ENCODE peak calls at places on chromosomes 2 and 18, in seven cellular contexts. B is HCT116, U is SK-N-SH, V is K562, O is H1, R is HepG2, L is GM12878. P is an unnamed sample.

GRCh38 chr2:104654813-104655212 is 199.1 kb upstream of the POU3F3 start:
- DNase-seq in B (no peak), L (no peak), O (no peak), R (no peak), U (peak; percentile 87), V (no peak), P (no peak)

GRCh38 chr18:341102-341501 is 73.3 kb upstream of the THOC1 start:
- DNase-seq in O (no peak), R (no peak), U (no peak), V (no peak), B (no peak), L (no peak), P (no peak)

GRCh38 chr2:215664847-215665525 is 229.1 kb upstream of the FN1 start:
- DNase-seq in B (peak; percentile 31), U (no peak), O (no peak), V (peak; percentile 20), L (peak; percentile 63), R (peak; percentile 41), P (no peak)

GRCh38 chr2:162114291-162114690 is 37.8 kb downstream of the GCG start:
- DNase-seq in B (no peak), L (no peak), O (no peak), R (no peak), V (no peak), U (no peak), P (no peak)

GRCh38 chr2:139122711-139123158 is 342.5 kb upstream of the NXPH2 start:
- DNase-seq in B (peak; percentile 80), R (no peak), L (no peak), O (no peak), V (no peak), U (no peak), P (no peak)

GRCh38 chr2:217286833-217287232 is 427.0 kb upstream of the TNP1 start:
- DNase-seq in O (no peak), R (no peak), B (no peak), L (no peak), U (no peak), V (no peak), P (no peak)

GRCh38 chr2:218323526-218324472 is 31.5 kb upstream of the TMBIM1 start:
- DNase-seq in O (peak; percentile 73), B (no peak), L (no peak), V (no peak), U (no peak), R (peak; percentile 66), P (peak; percentile 42)

GRCh38 chr2:196380098-196380497 is 208.7 kb upstream of the STK17B start:
- DNase-seq in O (no peak), B (no peak), L (no peak), R (no peak), U (no peak), V (no peak), P (no peak)

GRCh38 chr18:23578891-23579653 is 7.2 kb downstream of the NPC1 start:
- DNase-seq in O (no peak), U (no peak), V (no peak), B (no peak), L (no peak), R (no peak), P (no peak)

GRCh38 chr2:159139216-159139933 is 147.1 kb downstream of the WDSUB1 start:
- DNase-seq in U (no peak), L (no peak), B (no peak), V (no peak), R (no peak), O (no peak), P (no peak)

GRCh38 chr2:58427572-58428285 is 186.6 kb upstream of the FANCL start:
- DNase-seq in U (peak; percentile 51), B (no peak), V (peak; percentile 10), R (peak; percentile 12), L (no peak), O (peak; percentile 71), P (no peak)

GRCh38 chr18:12034241-12035100 is 53.2 kb downstream of the IMPA2 start:
- DNase-seq in U (no peak), L (no peak), V (no peak), R (no peak), B (no peak), O (peak; percentile 41), P (no peak)

GRCh38 chr2:133498615-133499585 is 69.4 kb downstream of the NCKAP5 start:
- DNase-seq in U (no peak), B (no peak), O (no peak), R (no peak), L (peak; percentile 72), V (no peak), P (no peak)

GRCh38 chr18:9814431-9814830 is 71.3 kb upstream of the TXNDC2 start:
- DNase-seq in L (no peak), V (no peak), B (no peak), O (no peak), U (no peak), R (peak; percentile 75), P (peak; percentile 54)

DNA sequence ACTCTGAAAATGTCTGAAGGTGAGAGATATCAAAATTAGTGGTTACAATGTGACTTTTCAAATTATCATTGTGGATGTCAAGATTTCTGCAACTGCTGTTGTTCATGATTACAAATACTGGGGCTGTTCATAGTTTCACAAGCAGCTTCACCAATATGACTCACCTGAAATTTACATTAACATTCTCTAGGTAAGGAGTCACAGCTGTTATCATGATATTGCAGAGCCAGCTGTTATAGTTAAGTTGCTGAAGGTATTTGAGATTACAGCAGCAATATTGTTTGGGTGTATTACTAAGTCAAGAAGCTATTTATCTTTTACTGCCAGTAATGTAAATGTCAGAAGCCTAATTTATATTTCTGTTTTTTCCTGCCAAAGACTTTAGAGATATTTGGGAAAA is 140.0 kb downstream of the MC4R start:
- DNase-seq in R (no peak), O (no peak), L (no peak), U (no peak), V (no peak), B (peak; percentile 52), P (no peak)
- TF ChIP-seq JUND in R (no peak), O (no peak), L (no peak), U (peak; percentile 35), V (no peak), B (peak; percentile 51), P (no peak)

GRCh38 chr2:23488584-23488983 is 103.6 kb downstream of the KLHL29 start:
- DNase-seq in O (no peak), U (no peak), B (no peak), L (no peak), V (no peak), R (no peak), P (no peak)

GRCh38 chr2:23485261-23485660 is 100.3 kb downstream of the KLHL29 start:
- DNase-seq in B (no peak), V (no peak), O (no peak), L (no peak), R (no peak), U (no peak), P (no peak)

GRCh38 chr2:23485841-23486395 is 100.9 kb downstream of the KLHL29 start:
- DNase-seq in V (no peak), L (no peak), B (no peak), U (no peak), R (no peak), O (no peak), P (no peak)

GRCh38 chr2:23487735-23488492 is 102.9 kb downstream of the KLHL29 start:
- DNase-seq in O (no peak), V (no peak), U (no peak), B (peak; percentile 36), R (no peak), L (no peak), P (no peak)

GRCh38 chr2:23486676-23487075 is 101.7 kb downstream of the KLHL29 start:
- DNase-seq in O (no peak), U (no peak), B (no peak), V (no peak), L (no peak), R (no peak), P (no peak)
- TF ChIP-seq JUND in O (no peak), U (no peak), B (no peak), V (no peak), L (no peak), R (no peak), P (no peak)

GRCh38 chr18:57231846-57232245 is 85.0 kb downstream of the BOD1L2 start:
- DNase-seq in O (no peak), B (no peak), R (no peak), L (no peak), U (no peak), V (no peak), P (no peak)
- TF ChIP-seq JUND in O (no peak), B (no peak), R (no peak), L (no peak), U (no peak), V (no peak), P (no peak)

DNA sequence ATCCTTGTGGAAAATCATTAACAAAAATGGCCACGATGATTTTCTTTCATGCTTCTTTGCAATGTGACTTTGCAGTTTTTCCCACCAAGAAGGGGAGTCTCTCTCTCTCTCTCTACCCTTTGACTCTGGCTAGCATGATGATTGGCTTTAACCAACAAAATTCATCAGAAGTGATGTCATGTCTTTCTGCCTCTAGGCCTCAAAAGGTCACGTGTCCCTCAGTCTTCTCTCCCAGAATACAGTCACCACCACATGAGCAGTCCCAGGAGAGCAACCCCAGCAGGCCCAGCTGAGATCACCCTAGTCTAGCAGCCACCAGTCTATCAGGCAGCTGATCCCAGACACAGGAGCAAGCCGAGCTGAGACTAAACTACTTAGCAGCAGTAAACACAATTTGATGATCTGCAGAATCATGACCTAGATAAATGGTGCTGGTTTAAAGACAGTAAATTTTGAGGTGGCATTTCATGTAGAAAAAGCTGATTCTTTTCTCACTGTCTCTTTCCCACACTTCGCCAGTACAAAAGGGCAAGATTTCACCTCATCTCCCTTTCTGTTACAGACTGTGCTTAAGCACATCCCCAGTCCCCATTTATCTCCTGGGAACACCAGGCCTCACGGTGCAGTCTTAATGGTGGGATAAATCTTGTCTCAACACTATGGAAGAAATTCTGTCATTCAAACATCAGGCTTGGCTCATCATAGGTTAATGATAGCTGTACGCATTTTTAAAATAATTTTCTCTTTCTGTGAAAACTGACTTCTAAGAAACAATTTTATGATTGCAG is 132.7 kb downstream of the SCG2 start:
- DNase-seq in U (no peak), B (no peak), V (no peak), L (no peak), R (no peak), O (no peak), P (no peak)
- TF ChIP-seq JUND in U (no peak), B (no peak), V (no peak), L (no peak), R (no peak), O (no peak), P (no peak)

P was measured in T47D.